ENCODE peak calls at places on chromosomes 4 and X, in six cellular contexts. Z is A549, J is PC-3, L is Calu3, H is fibroblast of pulmonary artery, V is brain microvascular endothelial cell. I is an unnamed sample.

GRCh38 chrX:155857561-155857960 is 23.6 kb upstream of the VAMP7 start:
- DNase-seq in J (peak; percentile 20), H (peak; percentile 13), V (no peak), L (peak; percentile 8), Z (peak; percentile 37), I (no peak)

GRCh38 chr4:9762823-9763475 is 18.5 kb upstream of the DRD5 start:
- DNase-seq in J (peak; percentile 72), H (peak; percentile 88), V (peak; percentile 62), L (peak; percentile 47), Z (peak; percentile 69), I (no peak)

GRCh38 chr4:1246901-1247810 is 1.8 kb downstream of the CTBP1 start:
- DNase-seq in L (no peak), Z (no peak), J (no peak), H (no peak), V (no peak), I (peak; percentile 66)

GRCh38 chrX:154472685-154473632 is 6.1 kb downstream of the LAGE3 start:
- DNase-seq in Z (no peak), J (no peak), V (no peak), L (no peak), H (no peak), I (no peak)

GRCh38 chrX:1397441-1397840 is 5.5 kb upstream of the SLC25A6 start:
- DNase-seq in L (no peak), V (no peak), Z (no peak), J (no peak), H (no peak), I (no peak)

GRCh38 chr4:84913176-84913575 is 53.3 kb downstream of the WDFY3 start:
- DNase-seq in V (no peak), H (no peak), L (no peak), J (no peak), Z (no peak), I (no peak)

GRCh38 chr4:173191623-173192041 is 23.0 kb downstream of the GALNT7 start:
- DNase-seq in J (peak; percentile 90), H (peak; percentile 45), V (no peak), L (no peak), Z (peak; percentile 18), I (no peak)

GRCh38 chrX:3271485-3272186 is 74.8 kb downstream of the MXRA5 start:
- DNase-seq in V (peak; percentile 69), Z (peak; percentile 18), J (peak; percentile 23), L (peak; percentile 17), H (peak; percentile 77), I (no peak)

GRCh38 chrX:5672099-5672498 is 556.6 kb downstream of the NLGN4X start:
- DNase-seq in J (no peak), Z (no peak), H (no peak), V (no peak), L (no peak), I (no peak)

GRCh38 chrX:131704136-131704695 is 160.3 kb downstream of the OR13H1 start:
- DNase-seq in Z (peak; percentile 92), L (no peak), H (no peak), J (peak; percentile 37), V (peak; percentile 71), I (no peak)

GRCh38 chr4:59973496-59973895 is 1226.6 kb upstream of the ADGRL3 start:
- DNase-seq in L (no peak), V (peak; percentile 1), H (no peak), Z (no peak), J (no peak), I (no peak)

GRCh38 chr4:7460591-7460990 is 25.9 kb upstream of the PSAPL1 start:
- DNase-seq in L (no peak), H (no peak), Z (no peak), J (no peak), V (peak; percentile 5), I (no peak)

GRCh38 chr4:118277243-118277642 is 75.6 kb downstream of the PRSS12 start:
- DNase-seq in L (no peak), H (no peak), V (no peak), Z (no peak), J (no peak), I (no peak)

GRCh38 chr4:142743071-142743825 is 102.9 kb downstream of the INPP4B start:
- DNase-seq in Z (no peak), H (peak; percentile 93), J (peak; percentile 14), L (peak; percentile 6), V (peak; percentile 58), I (no peak)

GRCh38 chr4:23038626-23039245 is 346.0 kb downstream of the GBA3 start:
- DNase-seq in L (no peak), H (no peak), J (peak; percentile 8), Z (no peak), V (no peak), I (no peak)

GRCh38 chrX:33001107-33001506 is 210.2 kb downstream of the DMD start:
- DNase-seq in H (no peak), Z (no peak), V (no peak), J (no peak), L (no peak), I (no peak)

GRCh38 chr4:123418486-123418931 is 21.9 kb downstream of the SPRY1 start:
- DNase-seq in L (peak; percentile 52), V (peak; percentile 90), H (peak; percentile 96), J (peak; percentile 88), Z (no peak), I (no peak)

GRCh38 chr4:65170768-65171514 is 499.3 kb downstream of the EPHA5 start:
- DNase-seq in J (no peak), H (peak; percentile 2), V (no peak), Z (no peak), L (no peak), I (no peak)

GRCh38 chr4:136412708-136413107 is 1119.6 kb downstream of the PCDH18 start:
- DNase-seq in L (no peak), J (no peak), V (peak; percentile 29), H (peak; percentile 70), Z (no peak), I (no peak)

GRCh38 chrX:361231-362145 is 25.2 kb downstream of the PPP2R3B start:
- DNase-seq in J (no peak), H (no peak), L (no peak), V (no peak), Z (no peak), I (no peak)

GRCh38 chr4:183142566-183143545 is 43.8 kb downstream of the WWC2 start:
- DNase-seq in V (no peak), H (peak; percentile 65), J (peak; percentile 85), L (peak; percentile 30), Z (peak; percentile 8), I (no peak)

GRCh38 chrX:120450163-120450562 is 18.9 kb downstream of the LAMP2 start:
- DNase-seq in J (peak; percentile 14), Z (peak; percentile 12), L (peak; percentile 9), V (no peak), H (no peak), I (no peak)

GRCh38 chrX:43836435-43837184 is 45.6 kb downstream of the MAOB start:
- DNase-seq in Z (peak; percentile 24), H (peak; percentile 42), J (peak; percentile 65), L (no peak), V (no peak), I (no peak)

GRCh38 chr4:85860066-85860465 is 385.1 kb downstream of the ARHGAP24 start:
- DNase-seq in L (no peak), H (peak; percentile 65), J (peak; percentile 56), Z (no peak), V (peak; percentile 27), I (no peak)

DNA sequence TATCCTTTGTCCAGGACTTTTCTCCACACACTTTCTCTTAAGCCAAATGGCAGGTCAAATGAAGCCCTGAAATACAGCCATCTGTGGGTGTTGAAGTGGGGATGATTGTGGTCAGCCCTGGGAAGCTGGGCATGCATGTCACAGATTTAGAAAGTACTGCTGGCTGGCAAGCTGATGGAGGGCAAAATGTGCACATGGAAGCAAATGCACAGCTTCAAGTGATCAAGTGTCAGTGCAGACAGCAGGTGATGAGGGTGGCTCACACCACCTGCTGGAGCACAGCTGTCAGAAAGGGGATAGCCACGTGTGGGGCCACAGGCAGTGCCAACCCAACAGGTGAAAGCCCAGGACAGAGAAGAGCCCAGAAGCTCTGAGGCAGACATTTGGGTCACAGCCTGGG is 40.3 kb upstream of the ATXN3L start:
- DNase-seq in V (no peak), H (no peak), L (no peak), Z (no peak), J (no peak), I (no peak)
- TF ChIP-seq CTCF in V (no peak), H (no peak), L (no peak), Z (no peak), J (no peak), I (no peak)

GRCh38 chr4:145956288-145956890 is 17.8 kb upstream of the ZNF827 start:
- DNase-seq in V (peak; percentile 41), Z (peak; percentile 48), L (peak; percentile 17), J (peak; percentile 75), H (peak; percentile 59), I (no peak)
- TF ChIP-seq CTCF in V (peak; percentile 85), Z (peak; percentile 51), L (peak; percentile 70), J (peak; percentile 93), H (peak; percentile 85), I (peak; percentile 86)

DNA sequence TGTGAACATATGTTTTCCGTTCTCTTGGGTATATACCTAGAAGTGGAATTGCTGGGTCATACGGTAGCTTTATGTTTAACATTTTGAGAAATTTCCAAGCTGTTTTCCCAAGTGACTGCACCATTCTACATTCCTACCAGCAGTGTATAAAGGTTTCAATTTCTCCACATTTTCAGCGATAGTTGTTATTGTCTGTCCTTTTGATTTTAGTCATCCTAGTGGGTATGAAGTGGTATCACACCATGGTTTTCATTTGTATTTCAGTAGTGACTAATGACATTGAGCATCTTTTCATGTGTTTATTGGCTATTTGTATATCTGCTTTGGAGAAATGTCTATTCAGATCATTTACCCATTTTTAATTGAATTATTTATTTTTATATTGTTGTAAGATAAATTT is 2.4 kb downstream of the PPEF1 start:
- DNase-seq in H (no peak), L (no peak), J (no peak), Z (peak; percentile 33), V (no peak), I (no peak)
- TF ChIP-seq CTCF in H (no peak), L (no peak), J (no peak), Z (no peak), V (no peak), I (peak; percentile 52)

GRCh38 chr4:186948361-186949291 is 225.0 kb upstream of the FAT1 start:
- DNase-seq in Z (peak; percentile 26), J (peak; percentile 25), L (no peak), H (peak; percentile 40), V (peak; percentile 75), I (no peak)
- TF ChIP-seq CTCF in Z (no peak), J (peak; percentile 55), L (peak; percentile 20), H (peak; percentile 65), V (peak; percentile 85), I (peak; percentile 71)

DNA sequence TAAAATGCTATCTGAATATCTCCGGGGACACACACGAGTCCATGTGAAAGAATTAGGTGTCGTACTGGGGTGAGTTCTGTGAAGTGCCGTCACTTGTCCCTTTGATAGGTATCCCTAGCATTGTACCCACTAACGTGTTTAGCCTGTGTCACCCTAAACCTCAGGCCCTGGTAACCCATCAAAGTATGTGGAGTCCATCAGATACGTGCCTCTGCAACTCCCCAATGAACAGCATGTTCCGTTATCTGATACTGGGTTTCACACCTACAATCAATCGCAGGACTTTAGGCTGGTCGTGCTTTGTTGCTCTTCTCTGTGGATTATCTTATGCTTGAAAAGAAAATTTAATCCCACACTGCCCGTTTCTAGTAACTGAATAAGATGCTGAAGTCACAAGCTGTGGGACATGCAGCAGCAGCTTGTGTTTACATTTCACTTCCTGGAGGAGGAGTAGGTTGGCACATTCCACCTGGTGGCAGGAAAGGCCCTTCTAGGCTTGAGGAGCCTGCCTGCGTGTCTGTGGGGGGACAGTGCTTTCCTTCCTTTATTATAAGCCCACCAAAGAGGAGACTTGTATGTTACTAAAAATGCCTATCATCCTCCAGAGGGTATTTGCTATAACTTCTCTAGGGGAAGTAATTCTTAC is 127.1 kb downstream of the FNIP2 start:
- DNase-seq in H (peak; percentile 53), Z (peak; percentile 23), L (peak; percentile 23), V (peak; percentile 20), J (peak; percentile 32), I (no peak)
- TF ChIP-seq CTCF in H (peak; percentile 24), Z (no peak), L (no peak), V (peak; percentile 36), J (peak; percentile 43), I (peak; percentile 27)

I was measured in type B pancreatic cell.